ENCODE peak calls at places on chromosomes 12 and 14, in five cellular contexts. E, K, X, I and D are unnamed samples.

GRCh38 chr14:22518073-22518472 is 71.0 kb downstream of the DAD1 start:
- DNase-seq in E (no peak), K (no peak), X (no peak), I (no peak), D (no peak)

GRCh38 chr12:47184229-47184628 is 104.5 kb upstream of the AMIGO2 start:
- DNase-seq in E (no peak), K (no peak), X (no peak), I (no peak), D (no peak)

GRCh38 chr12:6927379-6927991 is at the start of gene ATN1:
- DNase-seq in E (peak), K (no peak), X (peak), I (no peak), D (no peak)

GRCh38 chr12:21818627-21819026 is 44.1 kb upstream of the KCNJ8 start:
- DNase-seq in E (no peak), K (no peak), X (no peak), I (no peak), D (no peak)

GRCh38 chr12:91111366-91112321 is at the start of gene LUM:
- DNase-seq in E (no peak), K (no peak), X (no peak), I (no peak), D (no peak)

GRCh38 chr12:132776816-132777568 is 15.4 kb upstream of the ANKLE2 start:
- DNase-seq in E (no peak), K (no peak), X (no peak), I (no peak), D (no peak)

GRCh38 chr14:64279719-64280668 is 14.2 kb downstream of the ESR2 start:
- DNase-seq in E (no peak), K (no peak), X (no peak), I (no peak), D (no peak)

GRCh38 chr14:85417396-85417795 is 112.5 kb upstream of the FLRT2 start:
- DNase-seq in E (no peak), K (no peak), X (no peak), I (no peak), D (no peak)

GRCh38 chr12:31582155-31582554 is 8.8 kb downstream of the DENND5B start:
- DNase-seq in E (no peak), K (no peak), X (no peak), I (no peak), D (no peak)

GRCh38 chr12:131829795-131830334 is 1.7 kb downstream of the MMP17 start:
- DNase-seq in E (no peak), K (no peak), X (no peak), I (no peak), D (no peak)

GRCh38 chr12:5395443-5396401 is 36.2 kb upstream of the NTF3 start:
- DNase-seq in E (no peak), K (no peak), X (no peak), I (no peak), D (no peak)

GRCh38 chr12:24560867-24561266 is 388.0 kb downstream of the BCAT1 start:
- DNase-seq in E (no peak), K (no peak), X (no peak), I (no peak), D (no peak)

GRCh38 chr14:81018714-81019512 is 63.5 kb downstream of the TSHR start:
- DNase-seq in E (no peak), K (no peak), X (no peak), I (no peak), D (no peak)

GRCh38 chr14:103073876-103074698 is 9.9 kb upstream of the LBHD2 start:
- DNase-seq in E (no peak), K (peak), X (no peak), I (no peak), D (no peak)

GRCh38 chr12:83700858-83701257 is 1014.2 kb downstream of the TMTC2 start:
- DNase-seq in E (no peak), K (no peak), X (no peak), I (no peak), D (no peak)

GRCh38 chr14:37034410-37035285 is 137.8 kb downstream of the SLC25A21 start:
- DNase-seq in E (no peak), K (no peak), X (no peak), I (no peak), D (no peak)

GRCh38 chr14:94330857-94331256 is 7.7 kb upstream of the SERPINA6 start:
- DNase-seq in E (no peak), K (no peak), X (no peak), I (no peak), D (no peak)

GRCh38 chr14:21025374-21026151 is 702 bp upstream of the NDRG2 start:
- DNase-seq in E (no peak), K (no peak), X (peak), I (no peak), D (no peak)

GRCh38 chr14:68547305-68548193 is 245.3 kb downstream of the ZFP36L1 start:
- DNase-seq in E (no peak), K (no peak), X (peak), I (no peak), D (peak)

GRCh38 chr14:82080319-82080718 is 546.7 kb upstream of the SEL1L start:
- DNase-seq in E (no peak), K (no peak), X (no peak), I (peak), D (no peak)

GRCh38 chr12:43957732-43958131 is 121.9 kb downstream of the TMEM117 start:
- DNase-seq in E (no peak), K (no peak), X (peak), I (no peak), D (peak)